ENCODE peak calls at places on chromosomes 2 and 18, in eight cellular contexts. D, F, B, S, V, C, O and I are unnamed samples.

GRCh38 chr2:2572393-2573204 is 241.5 kb upstream of the MYT1L start:
- DNase-seq in D (no peak), C (no peak), B (no peak), O (no peak), V (no peak), F (no peak), S (no peak), I (no peak)

GRCh38 chr18:76466410-76466991 is 28.5 kb downstream of the ZNF516 start:
- DNase-seq in B (no peak), S (no peak), V (no peak), F (no peak), O (no peak), C (no peak), D (no peak), I (no peak)

GRCh38 chr2:6421094-6421493 is 444.6 kb downstream of the CMPK2 start:
- DNase-seq in S (no peak), F (no peak), O (no peak), B (no peak), D (no peak), C (no peak), V (no peak), I (no peak)

GRCh38 chr2:107384426-107384825 is 442.3 kb upstream of the RGPD4 start:
- DNase-seq in S (no peak), C (no peak), F (no peak), D (no peak), B (no peak), V (no peak), O (no peak), I (no peak)

GRCh38 chr2:101400516-101401315 is 13.4 kb upstream of the CREG2 start:
- DNase-seq in O (no peak), D (no peak), B (no peak), C (no peak), F (no peak), S (no peak), V (no peak), I (no peak)

GRCh38 chr2:146984014-146984413 is 860.8 kb upstream of the ACVR2A start:
- DNase-seq in B (no peak), V (no peak), C (no peak), D (no peak), S (no peak), O (no peak), F (no peak), I (no peak)

GRCh38 chr2:45169339-45170190 is 160.3 kb upstream of the SIX2 start:
- DNase-seq in F (no peak), V (peak; percentile 51), D (no peak), S (no peak), O (no peak), C (peak; percentile 70), B (no peak), I (no peak)

GRCh38 chr2:186101603-186102002 is 363.0 kb downstream of the FSIP2 start:
- DNase-seq in D (no peak), F (no peak), S (no peak), V (no peak), C (no peak), B (no peak), O (no peak), I (no peak)

GRCh38 chr2:163731735-163732134 is 4.1 kb downstream of the FIGN start:
- DNase-seq in O (no peak), C (no peak), D (no peak), F (no peak), V (no peak), B (no peak), S (no peak), I (no peak)

DNA sequence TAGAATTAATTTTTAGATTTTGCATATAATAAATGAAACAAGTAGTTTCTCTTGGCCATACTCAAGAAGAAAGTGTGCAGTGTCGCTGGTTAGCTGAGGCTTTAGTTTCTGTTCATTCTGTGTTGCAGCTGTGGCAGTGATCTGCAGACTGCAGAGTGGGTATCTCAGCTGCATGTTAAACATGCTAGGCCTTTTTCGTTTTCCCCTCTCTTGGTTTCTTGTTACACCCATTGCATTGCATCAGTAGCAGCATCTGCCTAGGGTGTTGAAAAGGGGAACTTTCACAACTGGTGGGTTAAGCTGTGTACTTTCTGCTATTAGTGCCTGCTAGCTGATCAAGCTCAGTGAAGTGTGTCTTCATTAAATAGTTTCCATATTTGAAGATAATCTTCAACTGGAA is 51.3 kb downstream of the ACSL3 start:
- DNase-seq in S (no peak), O (no peak), V (no peak), D (no peak), F (no peak), B (peak; percentile 26), C (no peak), I (no peak)
- H3K4me3 ChIP-seq in S (no peak overlapping the region), O (no peak overlapping the region), V (no peak overlapping the region), D (no peak overlapping the region), F (no peak overlapping the region), B (peak overlapping the region; percentile 11), C (no peak overlapping the region), I (no peak overlapping the region)

GRCh38 chr18:46293699-46294300 is 189.6 kb downstream of the HAUS1 start:
- DNase-seq in D (no peak), F (no peak), O (no peak), S (no peak), V (no peak), B (no peak), C (peak; percentile 76), I (no peak)

GRCh38 chr18:46296656-46297055 is 192.5 kb downstream of the HAUS1 start:
- DNase-seq in B (no peak), F (no peak), O (no peak), S (no peak), D (no peak), V (no peak), C (no peak), I (no peak)

GRCh38 chr18:46294325-46294724 is 190.1 kb downstream of the HAUS1 start:
- DNase-seq in S (no peak), B (no peak), C (no peak), O (no peak), V (no peak), D (no peak), F (no peak), I (no peak)

GRCh38 chr18:46297124-46297523 is 192.9 kb downstream of the HAUS1 start:
- DNase-seq in F (no peak), B (no peak), O (no peak), D (no peak), S (no peak), C (no peak), V (no peak), I (no peak)

GRCh38 chr18:46294751-46295150 is 190.6 kb downstream of the HAUS1 start:
- DNase-seq in O (no peak), V (no peak), C (no peak), B (no peak), S (no peak), D (no peak), F (no peak), I (no peak)
- H3K4me1 ChIP-seq in O (no peaks in the 10 kb centered on the region), V (no peaks in the 10 kb centered on the region), C (peaks cover 17% of the 10 kb centered on the region), B (peaks cover 10% of the 10 kb centered on the region), S (peaks cover 6% of the 10 kb centered on the region), D (no peaks in the 10 kb centered on the region), F (no peaks in the 10 kb centered on the region), I (no peaks in the 10 kb centered on the region)

DNA sequence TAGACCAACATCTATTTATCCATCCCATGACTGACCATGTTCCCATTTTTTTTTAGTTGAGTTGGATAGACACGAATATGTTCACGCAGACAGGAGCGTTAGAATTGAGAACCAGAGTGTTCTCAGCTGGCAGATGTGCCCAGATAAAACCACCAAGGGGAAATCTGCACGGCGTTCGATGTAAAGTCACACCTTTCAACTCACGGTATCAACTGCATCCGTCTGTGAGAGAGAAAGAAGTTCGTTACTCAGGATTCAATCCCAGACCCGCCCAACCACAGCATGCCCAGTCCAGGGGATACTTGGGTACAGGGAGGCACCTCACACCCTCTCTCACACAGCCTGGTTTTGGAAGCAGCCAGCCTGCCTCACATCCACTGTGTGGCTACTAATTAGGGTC is 26.1 kb downstream of the MAL start:
- DNase-seq in D (no peak), F (no peak), C (no peak), S (no peak), B (no peak), V (no peak), O (no peak), I (no peak)
- H3K27ac ChIP-seq in D (peak overlapping the region; percentile 62), F (peak overlapping the region; percentile 30), C (no peak overlapping the region), S (no peak overlapping the region), B (no peak overlapping the region), V (no peak overlapping the region), O (no peak overlapping the region), I (no peak overlapping the region)

DNA sequence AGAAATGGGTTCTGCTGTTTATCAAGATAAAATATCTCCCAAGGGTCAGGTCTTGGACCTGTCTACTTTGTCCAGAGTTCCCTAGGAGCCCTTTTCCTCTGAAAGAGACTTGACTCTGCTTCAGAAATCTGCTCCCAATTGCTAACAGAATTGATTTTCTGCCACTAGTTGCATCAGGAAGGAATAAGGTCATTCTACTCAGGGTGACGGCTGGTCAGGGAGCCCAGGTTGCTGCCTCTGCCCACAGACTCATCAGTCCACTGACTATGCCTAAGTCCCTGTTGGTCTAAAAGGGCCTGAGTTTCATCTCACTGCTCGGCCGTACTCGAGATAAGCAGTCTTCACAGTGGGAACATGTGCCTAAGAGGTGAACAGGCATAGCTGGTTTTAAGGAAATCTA is 61.2 kb downstream of the EVA1A start:
- DNase-seq in S (no peak), V (no peak), F (no peak), D (no peak), B (no peak), O (no peak), C (no peak), I (no peak)
- H3K4me3 ChIP-seq in S (no peak overlapping the region), V (no peak overlapping the region), F (no peak overlapping the region), D (no peak overlapping the region), B (no peak overlapping the region), O (no peak overlapping the region), C (no peak overlapping the region), I (no peak overlapping the region)

GRCh38 chr2:54577944-54578667 is 122.0 kb downstream of the SPTBN1 start:
- DNase-seq in V (no peak), D (no peak), F (no peak), O (no peak), C (no peak), S (no peak), B (no peak), I (no peak)

GRCh38 chr2:54578668-54579045 is 122.5 kb downstream of the SPTBN1 start:
- DNase-seq in C (no peak), V (no peak), F (no peak), S (no peak), B (no peak), O (no peak), D (no peak), I (no peak)

GRCh38 chr2:54581326-54582039 is 125.4 kb downstream of the SPTBN1 start:
- DNase-seq in O (no peak), D (no peak), B (no peak), F (no peak), S (no peak), C (no peak), V (no peak), I (no peak)

GRCh38 chr2:54579061-54579681 is 123.0 kb downstream of the SPTBN1 start:
- DNase-seq in O (no peak), S (no peak), D (no peak), F (no peak), C (no peak), B (no peak), V (no peak), I (no peak)

DNA sequence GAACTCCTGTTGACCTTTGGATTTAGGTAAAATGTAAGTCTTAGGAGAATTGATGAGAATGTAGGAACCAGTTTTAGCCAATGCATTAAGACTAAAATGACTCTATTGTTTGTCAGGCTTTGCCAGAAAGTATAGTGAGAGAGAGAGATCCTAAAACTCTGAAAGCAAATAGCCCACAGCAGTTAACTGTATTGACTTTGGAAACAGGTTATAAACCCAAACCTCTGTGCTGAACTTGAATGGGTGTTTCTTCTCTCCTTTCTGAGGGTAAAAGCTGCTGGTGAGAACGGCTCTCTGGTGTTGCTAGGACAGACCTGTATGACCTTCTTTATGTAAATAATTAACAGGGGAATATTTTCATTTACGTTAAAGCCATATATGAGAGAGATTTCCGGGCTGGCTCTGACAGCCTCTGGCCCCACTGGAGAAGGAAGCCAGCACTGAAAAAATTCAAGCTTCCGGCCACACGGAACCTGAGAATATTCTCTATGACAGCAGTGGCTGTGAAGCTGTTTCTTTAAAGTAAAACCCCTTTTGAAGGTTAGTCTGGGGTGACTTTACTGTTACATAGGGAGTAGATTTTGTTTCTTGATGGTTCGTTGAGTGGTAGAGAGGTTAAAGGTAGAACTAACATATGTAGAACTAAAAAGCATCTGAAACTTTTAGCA is 123.7 kb downstream of the SPTBN1 start:
- DNase-seq in D (peak; percentile 80), S (no peak), V (peak; percentile 82), O (no peak), F (peak; percentile 58), B (no peak), C (no peak), I (peak; percentile 78)
- H3K4me1 ChIP-seq in D (peaks cover 92% of the 10 kb centered on the region), S (peaks cover 64% of the 10 kb centered on the region), V (peaks cover 100% of the 10 kb centered on the region), O (peaks cover 24% of the 10 kb centered on the region), F (peaks cover 95% of the 10 kb centered on the region), B (peaks cover 81% of the 10 kb centered on the region), C (peaks cover 85% of the 10 kb centered on the region), I (peaks cover 100% of the 10 kb centered on the region)